ENCODE peak calls at places on chromosomes 12 and 14, in five cellular contexts. S is psoas muscle; T is neural progenitor cell; X is naive thymus-derived CD4-positive, alpha-beta T cell; H is testis. M is an unnamed sample. For H3K9me3, the result is how much of the 10 kb centered on the place peaks cover.

GRCh38 chr14:35818346-35819115 is 7.6 kb upstream of the BRMS1L start:
- DNase-seq in T (peak), X (peak), H (peak), S (no peak), M (peak)

GRCh38 chr12:91920276-91920675 is 225.4 kb downstream of the BTG1 start:
- DNase-seq in S (no peak), T (no peak), H (no peak), X (no peak), M (no peak)

GRCh38 chr12:30753761-30754382 is 879 bp downstream of the CAPRIN2 start:
- DNase-seq in S (no peak), T (peak), X (no peak), H (no peak), M (no peak)

GRCh38 chr12:126362964-126363363 is 1297.7 kb downstream of the AACS start:
- DNase-seq in S (no peak), X (no peak), T (peak), H (peak), M (no peak)

GRCh38 chr12:8018666-8019581 is 13.6 kb upstream of the FOXJ2 start:
- DNase-seq in T (peak), S (peak), H (peak), X (no peak), M (peak)

GRCh38 chr12:6820171-6820570 is 1.4 kb upstream of the GPR162 start:
- DNase-seq in T (peak), X (no peak), H (no peak), S (no peak), M (no peak)

GRCh38 chr14:61351457-61351856 is 30.1 kb downstream of the PRKCH start:
- DNase-seq in X (no peak), T (no peak), H (no peak), S (no peak), M (no peak)

GRCh38 chr12:50642035-50642451 is 121.9 kb upstream of the ATF1 start:
- DNase-seq in H (no peak), T (no peak), S (no peak), X (no peak), M (no peak)

GRCh38 chr14:100639280-100639679 is 52.1 kb upstream of the BEGAIN start:
- DNase-seq in X (no peak), H (no peak), T (no peak), S (no peak), M (no peak)

GRCh38 chr14:97902630-97903029 is 1105.4 kb downstream of the VRK1 start:
- DNase-seq in S (no peak), T (no peak), X (no peak), H (no peak), M (no peak)

GRCh38 chr14:101962503-101962874 is 1.9 kb upstream of the DYNC1H1 start:
- DNase-seq in T (no peak), X (no peak), S (peak), H (peak), M (peak)

GRCh38 chr12:90343966-90344365 is 611.0 kb downstream of the CCER1 start:
- DNase-seq in T (no peak), H (no peak), S (no peak), X (no peak), M (no peak)

GRCh38 chr14:75280831-75281690 is 2.4 kb downstream of the FOS start:
- DNase-seq in S (no peak), X (peak), T (no peak), H (no peak), M (no peak)

GRCh38 chr12:117151195-117152031 is 38.9 kb downstream of the FBXO21 start:
- DNase-seq in S (peak), X (no peak), T (peak), H (peak), M (peak)

GRCh38 chr14:53355581-53356112 is 202.5 kb upstream of the DDHD1 start:
- DNase-seq in T (peak), H (no peak), S (no peak), X (no peak), M (no peak)

GRCh38 chr12:108237272-108237671 is 101.8 kb downstream of the CMKLR1 start:
- DNase-seq in H (no peak), X (no peak), S (no peak), T (peak), M (no peak)

GRCh38 chr14:95479494-95479893 is 37.0 kb downstream of the SYNE3 start:
- DNase-seq in X (no peak), S (no peak), T (no peak), H (no peak), M (no peak)

GRCh38 chr12:3832738-3833137 is 40.5 kb downstream of the PARP11 start:
- DNase-seq in S (no peak), X (no peak), T (no peak), H (no peak), M (no peak)

GRCh38 chr14:78092040-78092439 is 78.1 kb upstream of the NRXN3 start:
- DNase-seq in T (no peak), X (no peak), H (no peak), S (no peak), M (no peak)

GRCh38 chr14:24392327-24393098 is 6.3 kb upstream of the NYNRIN start:
- DNase-seq in T (no peak), H (no peak), X (no peak), S (no peak), M (no peak)

GRCh38 chr12:97941686-97942354 is 479.2 kb downstream of the RMST start:
- DNase-seq in X (no peak), T (no peak), S (no peak), H (no peak), M (no peak)

GRCh38 chr12:122867701-122868461 is 28.0 kb downstream of the VPS37B start:
- DNase-seq in X (no peak), H (peak), T (peak), S (peak), M (peak)

GRCh38 chr12:40054554-40055226 is 51.2 kb downstream of the SLC2A13 start:
- DNase-seq in X (no peak), S (no peak), H (peak), T (no peak), M (peak)

GRCh38 chr12:33476058-33476457 is 36.4 kb upstream of the SYT10 start:
- DNase-seq in H (no peak), T (no peak), S (no peak), X (no peak), M (no peak)

GRCh38 chr12:53052419-53053222 is 2.8 kb downstream of the TNS2 start:
- DNase-seq in H (peak), T (no peak), S (peak), X (no peak), M (peak)

GRCh38 chr12:74021937-74022336 is 515.7 kb upstream of the ATXN7L3B start:
- DNase-seq in H (peak), S (peak), X (no peak), T (peak), M (no peak)

GRCh38 chr12:63163542-63163941 is 12.5 kb upstream of the AVPR1A start:
- DNase-seq in T (no peak), X (no peak), S (no peak), H (no peak), M (no peak)

GRCh38 chr14:56262530-56262929 is 144.3 kb downstream of the PELI2 start:
- DNase-seq in X (no peak), S (no peak), T (no peak), H (no peak), M (no peak)

GRCh38 chr14:23300687-23301223 is 1.9 kb downstream of the PPP1R3E start:
- DNase-seq in X (peak), H (peak), S (peak), T (peak), M (peak)

GRCh38 chr14:34835312-34835711 is 39.8 kb downstream of the BAZ1A start:
- DNase-seq in H (no peak), T (no peak), X (no peak), S (no peak), M (no peak)

GRCh38 chr12:7075931-7076330 is 15.4 kb downstream of the C1S start:
- DNase-seq in H (no peak), X (no peak), T (no peak), S (no peak), M (no peak)

GRCh38 chr12:23555180-23555784 is 394.2 kb downstream of the SOX5 start:
- DNase-seq in T (no peak), S (no peak), X (no peak), H (no peak), M (no peak)

GRCh38 chr12:70648191-70648590 is 11.0 kb upstream of the PTPRB start:
- DNase-seq in S (no peak), X (no peak), H (no peak), T (no peak), M (no peak)

GRCh38 chr12:62252576-62252975 is 7.6 kb upstream of the USP15 start:
- DNase-seq in X (no peak), H (no peak), S (no peak), T (no peak), M (no peak)

GRCh38 chr12:74602881-74603523 is 65.4 kb downstream of the ATXN7L3B start:
- DNase-seq in T (no peak), H (no peak), X (no peak), S (no peak), M (no peak)

GRCh38 chr12:13744566-13744965 is 236.8 kb downstream of the GRIN2B start:
- DNase-seq in H (no peak), T (peak), S (no peak), X (no peak), M (no peak)

GRCh38 chr14:74960702-74961101 is 5.3 kb upstream of the PGF start:
- DNase-seq in X (no peak), S (peak), H (no peak), T (no peak), M (no peak)

GRCh38 chr14:64654931-64655330 is 49.3 kb upstream of the PLEKHG3 start:
- DNase-seq in T (no peak), H (no peak), X (no peak), S (no peak), M (no peak)

GRCh38 chr14:64658201-64658600 is 46.0 kb upstream of the PLEKHG3 start:
- DNase-seq in S (no peak), H (peak), X (no peak), T (no peak), M (no peak)

GRCh38 chr14:64656986-64657385 is 47.2 kb upstream of the PLEKHG3 start:
- DNase-seq in S (peak), T (no peak), X (no peak), H (no peak), M (no peak)

GRCh38 chr14:64663174-64663573 is 41.0 kb upstream of the PLEKHG3 start:
- DNase-seq in S (no peak), X (no peak), T (no peak), H (no peak), M (no peak)

DNA sequence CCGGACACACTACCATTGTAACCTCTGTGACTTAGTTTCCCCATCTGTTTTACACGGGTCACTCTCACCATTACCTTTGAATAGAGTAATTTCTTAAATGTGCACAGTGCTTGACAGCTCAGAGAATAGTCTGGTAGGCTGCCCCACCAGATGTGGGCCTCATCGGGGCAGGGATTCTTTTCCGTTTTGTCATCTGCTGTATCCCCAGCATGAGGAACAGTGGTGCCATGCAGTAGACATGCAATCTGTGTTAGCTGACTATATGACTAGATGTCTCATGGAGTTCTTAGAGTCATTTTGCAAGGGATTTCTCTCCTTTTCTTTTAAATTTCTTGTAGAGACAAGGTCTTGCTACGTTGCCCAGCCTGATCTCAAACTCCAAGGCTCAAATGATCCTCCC is 44.9 kb upstream of the PLEKHG3 start:
- DNase-seq in X (no peak), H (no peak), T (no peak), S (no peak), M (no peak)
- H3K9me3 ChIP-seq in X (under half), H (under half), T (under half), S (under half), M (under half)

DNA sequence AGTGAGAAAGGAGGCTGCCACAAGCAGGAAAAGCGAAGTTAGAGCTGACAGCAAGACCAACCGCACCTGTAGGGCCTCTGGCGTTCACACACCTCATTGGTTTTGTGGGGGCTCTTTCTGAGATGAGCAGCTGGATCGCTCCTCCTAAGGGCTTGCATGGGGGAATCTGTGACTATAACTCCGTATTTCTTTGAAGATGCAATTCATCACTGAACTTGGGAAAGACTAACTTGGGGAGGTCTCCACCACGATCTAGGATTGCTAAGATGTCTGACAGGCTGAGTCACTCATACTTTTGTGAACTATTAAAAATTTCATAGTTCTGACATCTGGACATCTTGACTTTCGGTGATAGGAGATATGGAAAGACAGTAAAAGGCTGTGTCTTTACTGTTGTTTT is 173.6 kb downstream of the ETV6 start:
- DNase-seq in T (no peak), S (no peak), X (no peak), H (no peak), M (no peak)
- H3K27ac ChIP-seq in T (peak), S (no peak), X (no peak), H (no peak), M (no peak)

GRCh38 chr14:105203701-105204100 is 22.6 kb upstream of the NUDT14 start:
- DNase-seq in X (no peak), H (no peak), S (no peak), T (no peak), M (no peak)

GRCh38 chr14:105201156-105201927 is 20.2 kb upstream of the NUDT14 start:
- DNase-seq in S (no peak), X (no peak), T (peak), H (no peak), M (no peak)

GRCh38 chr14:105203057-105203494 is 22.0 kb upstream of the NUDT14 start:
- DNase-seq in X (no peak), S (peak), T (peak), H (peak), M (peak)

GRCh38 chr14:105200641-105201040 is 19.5 kb upstream of the NUDT14 start:
- DNase-seq in H (no peak), T (no peak), X (no peak), S (no peak), M (no peak)

GRCh38 chr14:105201928-105202513 is 20.9 kb upstream of the NUDT14 start:
- DNase-seq in H (no peak), T (peak), X (no peak), S (no peak), M (peak)
- H3K9me3 ChIP-seq in H (under half), T (under half), X (under half), S (under half), M (under half)

GRCh38 chr12:68835333-68835908 is 27.4 kb downstream of the MDM2 start:
- DNase-seq in X (no peak), T (peak), S (no peak), H (no peak), M (no peak)

GRCh38 chr12:68833508-68833907 is 25.5 kb downstream of the MDM2 start:
- DNase-seq in T (no peak), H (no peak), X (no peak), S (no peak), M (no peak)

GRCh38 chr12:68839183-68840147 is 31.5 kb downstream of the MDM2 start:
- DNase-seq in S (no peak), X (no peak), H (no peak), T (no peak), M (no peak)

GRCh38 chr12:68838046-68838886 is 30.3 kb downstream of the MDM2 start:
- DNase-seq in T (no peak), S (no peak), X (no peak), H (no peak), M (no peak)

GRCh38 chr12:68837215-68837614 is 29.2 kb downstream of the MDM2 start:
- DNase-seq in H (no peak), S (no peak), X (no peak), T (no peak), M (no peak)
- H3K27ac ChIP-seq in H (no peak), S (no peak), X (no peak), T (no peak), M (no peak)